ENCODE peak calls at places on chromosomes 12 and 14, in seven cellular contexts. G, Q, M, N, I, W and Y are unnamed samples. For H3K79me1, the result is how much of the 10 kb centered on the place peaks cover.

GRCh38 chr14:80074905-80075304 is 136.4 kb downstream of the DIO2 start:
- DNase-seq in W (peak), Q (no peak), I (no peak), N (no peak), G (no peak), M (no peak), Y (no peak)

GRCh38 chr12:89636054-89636775 is 72.4 kb downstream of the ATP2B1 start:
- DNase-seq in G (no peak), Q (no peak), I (no peak), W (no peak), M (peak), N (no peak), Y (peak)

GRCh38 chr12:6157482-6157881 is 33.0 kb upstream of the VWF start:
- DNase-seq in N (no peak), W (no peak), Q (no peak), M (no peak), I (no peak), G (no peak), Y (peak)

GRCh38 chr12:22101749-22102243 is 55.8 kb downstream of the CMAS start:
- DNase-seq in W (peak), I (no peak), N (no peak), Q (no peak), M (peak), G (no peak), Y (peak)

GRCh38 chr12:3168775-3169221 is 91.6 kb downstream of the TSPAN9 start:
- DNase-seq in W (peak), N (no peak), M (peak), Q (peak), G (no peak), I (no peak), Y (peak)

GRCh38 chr14:95356245-95356850 is 36.6 kb upstream of the CLMN start:
- DNase-seq in Q (no peak), M (no peak), N (no peak), W (peak), G (no peak), I (no peak), Y (no peak)

GRCh38 chr12:52517005-52517835 is 3.0 kb downstream of the KRT5 start:
- DNase-seq in Q (no peak), G (no peak), I (no peak), M (no peak), N (peak), W (peak), Y (no peak)

GRCh38 chr12:19529933-19530630 is 90.8 kb downstream of the AEBP2 start:
- DNase-seq in N (no peak), G (no peak), Q (no peak), M (peak), I (no peak), W (peak), Y (peak)

GRCh38 chr14:39219075-39219499 is 14.6 kb upstream of the MIA2 start:
- DNase-seq in N (no peak), G (no peak), Q (no peak), I (no peak), M (peak), W (no peak), Y (no peak)

GRCh38 chr14:89205137-89205740 is 211.8 kb downstream of the FOXN3 start:
- DNase-seq in M (no peak), I (no peak), Q (no peak), G (no peak), N (no peak), W (no peak), Y (no peak)

GRCh38 chr12:57518920-57519757 is 1.2 kb downstream of the DDIT3 start:
- DNase-seq in G (no peak), Q (peak), M (peak), I (no peak), N (no peak), W (peak), Y (peak)

GRCh38 chr12:16349132-16349463 is 1.7 kb downstream of the MGST1 start:
- DNase-seq in M (peak), N (no peak), G (no peak), I (no peak), W (no peak), Q (peak), Y (peak)

GRCh38 chr12:104090685-104091084 is 26.4 kb downstream of the HCFC2 start:
- DNase-seq in I (no peak), G (no peak), M (no peak), Q (peak), W (no peak), N (no peak), Y (peak)

GRCh38 chr12:116320839-116321238 is 43.3 kb upstream of the MED13L start:
- DNase-seq in I (no peak), Q (no peak), W (peak), M (peak), G (no peak), N (no peak), Y (no peak)

GRCh38 chr14:68363841-68364711 is 428.8 kb downstream of the ZFP36L1 start:
- DNase-seq in G (peak), N (peak), W (no peak), M (peak), Q (peak), I (peak), Y (peak)

GRCh38 chr14:21071225-21072041 is 1.3 kb downstream of the ARHGEF40 start:
- DNase-seq in N (no peak), G (peak), W (peak), I (peak), M (peak), Q (peak), Y (peak)

GRCh38 chr14:86038401-86038985 is 508.5 kb downstream of the FLRT2 start:
- DNase-seq in Q (peak), G (peak), M (peak), N (peak), I (peak), W (peak), Y (peak)

GRCh38 chr14:90756755-90757345 is 59.4 kb downstream of the TTC7B start:
- DNase-seq in I (peak), W (no peak), Q (peak), G (no peak), N (peak), M (no peak), Y (no peak)

DNA sequence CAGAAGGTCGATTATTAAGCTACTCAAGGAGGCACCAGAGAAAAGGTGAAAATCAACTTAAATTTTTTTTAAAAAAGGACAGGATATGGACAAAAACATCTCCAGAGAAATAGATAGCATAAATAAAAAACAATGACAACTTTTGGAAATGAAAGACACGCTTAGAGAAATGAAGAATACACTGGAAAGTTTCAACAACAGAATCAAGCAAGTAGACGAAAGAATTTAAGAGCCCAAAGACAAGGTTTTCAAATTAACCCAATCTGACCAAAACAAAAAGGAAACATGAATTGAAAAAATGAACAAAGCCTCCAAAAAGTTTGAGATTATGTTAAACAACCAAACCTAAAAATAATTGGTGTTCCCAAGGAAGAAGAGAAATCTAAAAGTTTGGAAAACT is 191.1 kb upstream of the BMP4 start:
- DNase-seq in Q (no peak), M (no peak), W (no peak), G (no peak), I (no peak), N (no peak), Y (no peak)
- H3K79me1 ChIP-seq in Q (under half), M (under half), W (under half), G (under half), I (under half), N (under half), Y (under half)

GRCh38 chr12:109627633-109628032 is 54.0 kb downstream of the MVK start:
- DNase-seq in M (no peak), W (no peak), N (no peak), Q (no peak), I (no peak), G (no peak), Y (no peak)
- H3K23ac ChIP-seq in M (no peak), W (no peak), N (no peak), Q (no peak), I (no peak), G (no peak), Y (no peak)

GRCh38 chr14:104373055-104373854 is 206.3 kb upstream of the C14orf180 start:
- DNase-seq in M (no peak), I (no peak), G (no peak), W (no peak), N (no peak), Q (no peak), Y (no peak)
- H3K4ac ChIP-seq in M (no peak), I (no peak), G (no peak), W (no peak), N (no peak), Q (no peak), Y (no peak)

DNA sequence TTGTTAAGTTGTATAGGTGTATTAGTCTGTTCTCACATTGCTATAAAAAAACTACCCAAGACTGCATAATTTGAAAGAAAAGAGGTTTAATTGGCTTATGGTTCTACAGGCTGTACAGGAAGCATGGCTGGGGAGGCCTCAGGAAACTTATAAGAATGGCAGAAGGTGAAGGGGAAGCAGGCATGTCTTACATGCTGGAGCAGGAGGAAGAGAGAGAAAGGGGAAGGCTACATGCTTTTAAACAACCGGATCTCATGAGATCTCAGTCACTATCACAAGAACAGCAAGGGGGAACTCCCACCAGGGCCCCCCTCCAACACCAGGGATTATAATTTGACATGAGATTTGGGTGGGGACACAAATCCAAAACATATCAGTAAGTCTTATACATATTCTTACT is 60.5 kb upstream of the OR10AD1 start:
- DNase-seq in Q (no peak), M (no peak), N (no peak), G (no peak), W (no peak), I (no peak), Y (no peak)
- H3K79me1 ChIP-seq in Q (under half), M (under half), N (under half), G (under half), W (under half), I (under half), Y (under half)

GRCh38 chr14:92595267-92595666 is 81.7 kb downstream of the RIN3 start:
- DNase-seq in Q (no peak), N (no peak), W (no peak), G (no peak), I (no peak), M (no peak), Y (no peak)
- H3K23ac ChIP-seq in Q (no peak), N (no peak), W (no peak), G (no peak), I (no peak), M (no peak), Y (no peak)

GRCh38 chr12:87444039-87444438 is 585.2 kb downstream of the C12orf50 start:
- DNase-seq in W (peak), N (no peak), Q (no peak), G (no peak), M (peak), I (no peak), Y (no peak)
- H3K4ac ChIP-seq in W (no peak), N (no peak), Q (no peak), G (no peak), M (no peak), I (no peak), Y (no peak)